ENCODE peak calls at places on chromosomes 6 and 20, in ten cellular contexts. T is bronchial epithelial cell; R is cardiac muscle cell; N is prostate gland; H is BE2C; B is fibroblast of lung; S is ovary; E is GM12878; U is psoas muscle; L is CD4-positive, alpha-beta T cell. A is an unnamed sample.

GRCh38 chr6:39173276-39173675 is 56.0 kb downstream of the KCNK5 start:
- DNase-seq in B (no peak), H (no peak), U (no peak), L (no peak), R (no peak), E (no peak), N (no peak), T (no peak), S (no peak), A (no peak)

GRCh38 chr6:107813555-107814194 is 10.4 kb downstream of the SCML4 start:
- DNase-seq in R (no peak), L (no peak), T (peak; percentile 96), S (no peak), N (no peak), H (no peak), U (no peak), E (no peak), B (no peak), A (no peak)

GRCh38 chr6:4433199-4433598 is 297.8 kb upstream of the ECI2 start:
- DNase-seq in L (no peak), U (no peak), T (no peak), H (no peak), N (no peak), S (no peak), E (no peak), B (no peak), R (peak; percentile 52), A (no peak)

GRCh38 chr6:114090626-114091025 is 119.7 kb upstream of the HDAC2 start:
- DNase-seq in H (no peak), B (no peak), L (no peak), S (no peak), E (no peak), T (no peak), N (no peak), U (no peak), R (no peak), A (no peak)

GRCh38 chr6:46010270-46010669 is 5.4 kb downstream of the CLIC5 start:
- DNase-seq in H (no peak), S (no peak), E (no peak), N (no peak), U (no peak), R (no peak), B (no peak), T (no peak), L (no peak), A (no peak)

GRCh38 chr20:51758978-51759544 is 9.1 kb downstream of the ATP9A start:
- DNase-seq in S (no peak), T (no peak), U (no peak), R (no peak), H (no peak), E (no peak), B (no peak), L (no peak), N (no peak), A (no peak)

GRCh38 chr6:12039540-12040459 is 27.7 kb downstream of the HIVEP1 start:
- DNase-seq in R (no peak), U (no peak), B (no peak), E (no peak), H (no peak), S (no peak), L (no peak), N (no peak), T (no peak), A (no peak)

GRCh38 chr20:22801528-22801927 is 217.2 kb upstream of the FOXA2 start:
- DNase-seq in N (no peak), U (no peak), L (no peak), B (no peak), T (no peak), H (no peak), R (no peak), E (no peak), S (no peak), A (no peak)

GRCh38 chr20:2285618-2286017 is 10.2 kb upstream of the TGM3 start:
- DNase-seq in T (peak; percentile 49), R (no peak), U (no peak), E (no peak), H (no peak), B (no peak), S (no peak), L (no peak), N (no peak), A (no peak)

GRCh38 chr6:163965426-163966348 is 551.2 kb downstream of the QKI start:
- DNase-seq in T (no peak), R (peak; percentile 55), U (no peak), E (no peak), L (no peak), B (peak; percentile 67), N (peak; percentile 23), H (peak; percentile 37), S (no peak), A (no peak)

GRCh38 chr6:159077123-159077522 is 32.3 kb upstream of the TAGAP start:
- DNase-seq in E (no peak), R (no peak), L (no peak), U (no peak), H (no peak), T (no peak), S (no peak), N (no peak), B (peak; percentile 2), A (no peak)

GRCh38 chr20:39107741-39108140 is 145.6 kb downstream of the DHX35 start:
- DNase-seq in E (no peak), S (no peak), T (no peak), B (no peak), R (no peak), N (no peak), L (no peak), U (no peak), H (no peak), A (peak; percentile 10)

GRCh38 chr6:47116086-47116485 is 74.0 kb upstream of the ADGRF1 start:
- DNase-seq in N (no peak), L (no peak), R (no peak), E (no peak), S (no peak), H (no peak), U (no peak), T (no peak), B (no peak), A (no peak)

GRCh38 chr6:35729722-35730121 is 7.1 kb upstream of the ARMC12 start:
- DNase-seq in S (no peak), H (no peak), T (no peak), L (no peak), U (no peak), R (no peak), E (no peak), B (no peak), N (no peak), A (no peak)

DNA sequence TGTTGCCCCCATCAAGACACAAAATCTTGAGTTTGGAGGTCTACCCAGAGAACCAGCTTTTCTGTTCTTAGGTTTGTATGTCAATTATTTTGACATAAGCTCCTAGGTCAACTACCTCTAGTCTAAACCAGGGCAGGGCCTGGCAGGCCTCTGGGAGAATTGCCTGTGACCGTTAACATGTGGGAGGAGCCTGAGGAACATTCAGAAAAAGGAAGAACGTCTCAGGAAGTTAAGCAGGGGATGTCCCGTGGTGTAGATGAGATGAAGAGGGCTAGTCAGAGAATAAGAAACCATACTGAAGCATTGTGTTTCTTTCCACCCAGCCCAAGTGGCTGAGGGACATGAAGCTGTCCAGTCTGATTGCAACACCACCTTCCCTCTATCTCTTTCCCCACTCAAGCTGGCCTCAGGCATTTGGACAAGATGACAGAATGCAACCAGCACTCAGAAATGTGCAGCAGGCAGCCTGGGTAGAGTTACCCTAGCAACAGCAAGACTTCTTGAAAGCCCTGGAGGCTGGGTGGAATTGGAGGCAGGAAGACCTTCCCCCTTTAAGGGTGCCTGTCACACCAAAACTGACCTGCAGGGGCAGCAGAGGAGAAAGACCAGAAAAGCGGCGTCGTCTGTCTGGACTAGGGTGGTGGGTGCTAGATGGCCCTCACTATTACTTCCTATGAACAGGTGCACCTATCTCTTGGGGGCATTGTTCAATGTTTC is 186.2 kb downstream of the UNC5CL start:
- DNase-seq in U (no peak), N (no peak), R (no peak), B (no peak), E (no peak), H (peak; percentile 40), L (no peak), T (peak; percentile 9), S (no peak), A (no peak)
- TF ChIP-seq CTCF in U (peak; percentile 20), N (no peak), R (peak; percentile 38), B (peak; percentile 41), E (no peak), H (peak; percentile 61), L (peak; percentile 18), T (peak; percentile 59), S (no peak), A (peak; percentile 65)

GRCh38 chr20:58051367-58051766 is 177.1 kb downstream of the ANKRD60 start:
- DNase-seq in R (no peak), U (no peak), L (no peak), B (no peak), H (no peak), T (no peak), N (no peak), E (no peak), S (no peak), A (no peak)
- H3K27me3 ChIP-seq in R (no peaks in the 10 kb centered on the region), U (peaks cover 3% of the 10 kb centered on the region), L (no peaks in the 10 kb centered on the region), B (peaks cover 3% of the 10 kb centered on the region), H (no peaks in the 10 kb centered on the region), T (peaks cover 7% of the 10 kb centered on the region), N (no peaks in the 10 kb centered on the region), E (no peaks in the 10 kb centered on the region), S (no peaks in the 10 kb centered on the region), A (peaks cover 2% of the 10 kb centered on the region)

DNA sequence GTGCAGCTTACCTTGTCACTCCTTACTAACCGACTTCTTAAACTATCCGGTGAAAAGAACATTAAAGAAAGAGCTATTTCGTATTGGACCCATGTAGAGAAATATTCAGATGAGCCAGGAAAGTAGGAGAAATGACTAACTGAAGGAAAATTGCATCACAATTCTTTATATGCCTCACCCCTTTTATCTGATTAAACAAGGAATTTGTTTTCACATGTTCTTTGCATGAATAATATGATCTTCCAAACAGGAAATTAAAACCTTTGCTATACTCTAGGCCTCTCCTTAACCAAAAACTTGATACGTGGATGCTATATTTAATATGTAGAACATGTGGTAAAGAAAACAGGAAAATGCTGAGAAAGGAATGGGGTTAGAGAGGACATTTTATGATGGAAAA is 41.9 kb upstream of the LRRC1 start:
- DNase-seq in N (no peak), R (no peak), B (peak; percentile 86), E (no peak), U (no peak), H (no peak), T (peak; percentile 95), L (no peak), S (no peak), A (no peak)
- TF ChIP-seq CTCF in N (no peak), R (no peak), B (no peak), E (no peak), U (no peak), H (no peak), T (no peak), L (no peak), S (no peak), A (no peak)

DNA sequence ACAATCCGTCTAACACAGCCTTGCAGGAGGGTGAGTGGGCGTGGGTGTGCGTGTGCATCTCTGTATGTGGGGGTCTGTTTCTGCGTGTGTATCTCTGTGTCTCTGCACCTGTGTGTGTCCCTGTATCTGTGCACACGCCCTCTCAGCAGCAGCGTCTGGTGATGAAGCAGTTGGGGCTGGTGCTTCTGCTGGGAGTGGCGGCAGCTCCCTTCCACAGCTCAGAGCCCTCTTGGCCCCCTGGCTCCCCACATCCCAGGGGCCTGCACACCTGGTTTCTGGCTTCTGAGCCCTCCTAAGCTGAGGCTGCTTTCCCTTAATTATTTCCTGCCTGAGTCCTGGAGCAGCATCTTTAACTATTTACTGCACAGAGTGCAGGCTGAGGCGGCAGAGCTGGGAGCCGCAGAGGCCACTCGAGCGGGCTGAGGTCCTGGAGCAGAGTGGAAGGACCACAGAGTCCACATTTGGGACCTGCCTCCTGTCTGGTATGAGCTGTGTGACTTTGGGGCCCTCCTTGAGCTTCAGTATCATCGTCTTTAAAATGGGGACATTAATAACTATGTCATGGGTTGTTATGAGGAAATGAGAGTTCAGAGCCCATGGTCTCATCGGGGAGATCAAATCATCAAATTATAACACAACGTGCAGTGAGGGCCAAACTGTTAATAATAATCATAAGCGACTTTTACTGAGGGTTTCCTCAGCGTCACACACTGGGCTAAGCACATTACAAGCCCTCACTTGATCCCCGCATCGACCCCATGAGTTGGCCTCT is 49.7 kb upstream of the CCDC167 start:
- DNase-seq in N (no peak), H (peak; percentile 35), R (no peak), L (no peak), T (no peak), U (no peak), E (no peak), B (no peak), S (no peak), A (no peak)
- H3K27me3 ChIP-seq in N (no peaks in the 10 kb centered on the region), H (no peaks in the 10 kb centered on the region), R (no peaks in the 10 kb centered on the region), L (no peaks in the 10 kb centered on the region), T (no peaks in the 10 kb centered on the region), U (no peaks in the 10 kb centered on the region), E (no peaks in the 10 kb centered on the region), B (peaks cover 13% of the 10 kb centered on the region), S (no peaks in the 10 kb centered on the region), A (no peaks in the 10 kb centered on the region)

A was measured in brain microvascular endothelial cell.